ENCODE peak calls at places on chromosomes 1 and 21, in nine cellular contexts. D, M, V, A, N, S, Z, O and J are unnamed samples.

GRCh38 chr1:199931666-199932377 is 95.7 kb upstream of the NR5A2 start:
- DNase-seq in A (no peak), V (no peak), O (no peak), Z (peak; percentile 17), N (no peak), S (no peak), D (no peak), M (no peak), J (no peak)

GRCh38 chr1:221396526-221396925 is 345.4 kb downstream of the DUSP10 start:
- DNase-seq in S (no peak), N (no peak), A (no peak), Z (no peak), D (no peak), V (no peak), M (no peak), O (no peak), J (no peak)

GRCh38 chr1:204041232-204041767 is 31.6 kb upstream of the SOX13 start:
- DNase-seq in Z (peak; percentile 46), V (no peak), A (peak; percentile 54), N (no peak), S (peak; percentile 76), O (peak; percentile 28), M (no peak), D (no peak), J (no peak)

GRCh38 chr1:215992620-215993019 is 425.5 kb downstream of the KCTD3 start:
- DNase-seq in O (no peak), S (no peak), D (no peak), Z (peak; percentile 14), M (peak; percentile 39), V (peak; percentile 38), N (peak; percentile 22), A (no peak), J (no peak)

GRCh38 chr21:37245151-37245550 is 22.0 kb downstream of the VPS26C start:
- DNase-seq in O (no peak), S (no peak), Z (no peak), D (no peak), M (no peak), N (no peak), V (no peak), A (no peak), J (no peak)

GRCh38 chr21:28738882-28739281 is 253.8 kb downstream of the LTN1 start:
- DNase-seq in N (no peak), O (no peak), V (no peak), S (no peak), M (no peak), Z (no peak), D (no peak), A (no peak), J (no peak)

GRCh38 chr1:205637854-205638468 is 6.2 kb upstream of the ELK4 start:
- DNase-seq in O (no peak), D (no peak), M (no peak), A (no peak), Z (no peak), S (no peak), V (no peak), N (no peak), J (no peak)

GRCh38 chr1:77608893-77609292 is 73.6 kb downstream of the ZZZ3 start:
- DNase-seq in M (no peak), S (no peak), D (no peak), Z (no peak), O (no peak), A (no peak), N (no peak), V (no peak), J (no peak)

GRCh38 chr1:106721779-106722178 is 334.7 kb upstream of the PRMT6 start:
- DNase-seq in M (no peak), Z (no peak), S (no peak), O (no peak), A (no peak), D (no peak), V (no peak), N (no peak), J (no peak)

GRCh38 chr1:65265296-65266271 is 43.8 kb upstream of the DNAJC6 start:
- DNase-seq in V (peak; percentile 89), A (peak; percentile 81), N (peak; percentile 51), Z (peak; percentile 59), D (peak; percentile 74), S (peak; percentile 67), O (peak; percentile 54), M (peak; percentile 35), J (no peak)

GRCh38 chr1:15836772-15837669 is 10.5 kb upstream of the SPEN start:
- DNase-seq in N (no peak), S (peak; percentile 73), M (no peak), V (peak; percentile 25), O (peak; percentile 52), A (no peak), D (peak; percentile 17), Z (no peak), J (no peak)

GRCh38 chr1:97457446-97458089 is 463.3 kb downstream of the DPYD start:
- DNase-seq in O (no peak), M (no peak), S (no peak), V (no peak), A (no peak), D (no peak), N (no peak), Z (no peak), J (no peak)

GRCh38 chr1:33022650-33023200 is 14.0 kb downstream of the AK2 start:
- DNase-seq in A (no peak), O (no peak), Z (no peak), S (no peak), V (no peak), D (peak; percentile 56), M (no peak), N (no peak), J (no peak)

GRCh38 chr1:151108331-151108730 is 37.8 kb downstream of the GABPB2 start:
- DNase-seq in N (no peak), A (no peak), O (no peak), M (no peak), V (no peak), D (no peak), Z (no peak), S (peak; percentile 33), J (no peak)

GRCh38 chr1:234713859-234714258 is 103.9 kb upstream of the IRF2BP2 start:
- DNase-seq in Z (no peak), V (no peak), S (no peak), A (no peak), M (no peak), D (no peak), O (no peak), N (no peak), J (no peak)

GRCh38 chr1:85146972-85147359 is 53.9 kb downstream of the SYDE2 start:
- DNase-seq in V (no peak), M (peak; percentile 22), S (no peak), A (no peak), Z (peak; percentile 23), D (no peak), O (no peak), N (peak; percentile 20), J (no peak)

GRCh38 chr1:26999440-26999987 is 6.0 kb downstream of the TRNP1 start:
- DNase-seq in A (no peak), D (peak; percentile 86), V (peak; percentile 85), N (peak; percentile 96), S (peak; percentile 96), Z (peak; percentile 98), O (peak; percentile 74), M (peak; percentile 96), J (peak; percentile 98)
- H3K4me3 ChIP-seq in A (no peak overlapping the region), D (no peak overlapping the region), V (no peak overlapping the region), N (no peak overlapping the region), S (no peak overlapping the region), Z (no peak overlapping the region), O (no peak overlapping the region), M (no peak overlapping the region), J (no peak overlapping the region)

DNA sequence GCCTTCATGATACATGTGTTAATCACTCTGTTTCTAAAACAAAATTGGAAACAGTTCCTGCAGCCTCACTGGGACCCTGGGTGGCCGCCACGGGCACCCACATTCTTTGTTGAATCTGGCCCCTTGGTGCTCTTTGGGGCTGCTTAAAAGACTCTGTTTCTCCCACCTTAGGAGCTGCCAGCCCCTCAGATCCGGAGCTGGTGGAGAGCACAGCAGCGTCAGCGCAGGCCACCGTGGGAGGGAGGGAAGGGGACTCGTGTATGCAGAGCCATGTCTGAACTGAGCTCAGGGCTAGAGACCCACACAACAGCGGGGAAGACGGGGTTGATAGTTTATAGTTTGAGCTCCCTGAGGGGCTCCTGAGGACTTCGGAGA is 121.2 kb downstream of the CNIH3 start:
- DNase-seq in A (no peak), N (no peak), D (no peak), Z (no peak), S (no peak), V (no peak), O (no peak), M (no peak), J (no peak)
- H3K4me3 ChIP-seq in A (no peak overlapping the region), N (no peak overlapping the region), D (no peak overlapping the region), Z (no peak overlapping the region), S (no peak overlapping the region), V (no peak overlapping the region), O (no peak overlapping the region), M (no peak overlapping the region), J (no peak overlapping the region)

GRCh38 chr1:228089520-228090380 is 7.2 kb downstream of the ARF1 start:
- DNase-seq in Z (no peak), S (peak; percentile 45), M (no peak), V (no peak), D (no peak), O (peak; percentile 8), A (no peak), N (peak; percentile 38), J (no peak)
- H3K4me3 ChIP-seq in Z (no peak overlapping the region), S (no peak overlapping the region), M (no peak overlapping the region), V (no peak overlapping the region), D (no peak overlapping the region), O (no peak overlapping the region), A (no peak overlapping the region), N (no peak overlapping the region), J (no peak overlapping the region)

GRCh38 chr1:156153362-156153761 is at the start of gene SEMA4A:
- DNase-seq in Z (no peak), N (peak; percentile 94), V (no peak), S (no peak), O (no peak), D (no peak), A (no peak), M (no peak), J (no peak)

GRCh38 chr1:156152628-156153027 is 757 bp upstream of the SEMA4A start:
- DNase-seq in S (no peak), N (no peak), M (no peak), V (no peak), Z (no peak), O (no peak), A (no peak), D (no peak), J (no peak)

GRCh38 chr1:156151093-156151688 is 2.2 kb upstream of the SEMA4A start:
- DNase-seq in M (no peak), A (no peak), N (peak; percentile 68), V (no peak), D (no peak), S (peak; percentile 82), Z (peak; percentile 58), O (no peak), J (no peak)

GRCh38 chr1:156155760-156156495 is 2.5 kb downstream of the SEMA4A start:
- DNase-seq in M (no peak), N (no peak), V (no peak), A (no peak), D (no peak), Z (no peak), O (no peak), S (no peak), J (no peak)

DNA sequence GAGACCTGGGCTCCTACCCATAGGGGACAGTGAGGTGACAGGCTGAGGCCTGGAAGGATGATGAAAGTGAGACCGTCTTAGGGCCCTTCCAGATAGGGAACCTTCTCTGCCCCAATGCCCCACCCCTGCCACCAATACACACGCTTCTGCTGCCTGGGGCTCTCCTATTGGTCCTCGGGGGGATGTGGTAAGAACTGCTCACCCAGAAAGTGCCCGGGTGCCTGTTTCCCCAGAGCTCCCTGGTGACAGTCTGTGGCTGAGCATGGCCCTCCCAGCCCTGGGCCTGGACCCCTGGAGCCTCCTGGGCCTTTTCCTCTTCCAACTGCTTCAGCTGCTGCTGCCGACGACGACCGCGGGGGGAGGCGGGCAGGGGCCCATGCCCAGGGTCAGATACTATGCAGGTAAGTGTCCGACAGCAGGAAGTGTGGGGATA is 948 bp downstream of the SEMA4A start:
- DNase-seq in V (no peak), O (peak; percentile 51), S (no peak), D (no peak), N (no peak), Z (no peak), A (no peak), M (no peak), J (no peak)
- H3K4me3 ChIP-seq in V (no peak overlapping the region), O (no peak overlapping the region), S (no peak overlapping the region), D (no peak overlapping the region), N (peak overlapping the region; percentile 38), Z (no peak overlapping the region), A (no peak overlapping the region), M (no peak overlapping the region), J (no peak overlapping the region)